ENCODE peak calls at places on chromosomes 11 and 22, in ten cellular contexts. One of them, this sample, is unnamed.

GRCh38 chr11:58485961-58486360 is 21.9 kb downstream of the OR5B21 start:
- DNase-seq in upper lobe of right lung: no peak
- DNase-seq in brain microvascular endothelial cell: no peak
- DNase-seq in AML-193: no peak
- DNase-seq in IMR-90: no peak
- DNase-seq in activated T-cell treated with anti-CD3 and anti-CD28 coated beads, Interleukin-2, amount 50 U/mL, for 1 hour: no peak
- DNase-seq in B cell: no peak
- DNase-seq in stimulated activated CD8-positive, alpha-beta memory T cell treated with anti-CD3 and anti-CD28 coated beads, Interleukin-15, amount 100 ng/mL, for 48 hours: no peak
- DNase-seq in cardiac fibroblast: no peak
- DNase-seq in fibroblast of mammary gland: no peak
- DNase-seq in this sample: no peak

GRCh38 chr11:67644042-67644441 is 4.5 kb upstream of the TBX10 start:
- DNase-seq in upper lobe of right lung: no peak
- DNase-seq in brain microvascular endothelial cell: no peak
- DNase-seq in AML-193: peak; percentile 33
- DNase-seq in IMR-90: no peak
- DNase-seq in activated T-cell treated with anti-CD3 and anti-CD28 coated beads, Interleukin-2, amount 50 U/mL, for 1 hour: no peak
- DNase-seq in B cell: no peak
- DNase-seq in stimulated activated CD8-positive, alpha-beta memory T cell treated with anti-CD3 and anti-CD28 coated beads, Interleukin-15, amount 100 ng/mL, for 48 hours: no peak
- DNase-seq in cardiac fibroblast: no peak
- DNase-seq in fibroblast of mammary gland: peak; percentile 17
- DNase-seq in this sample: no peak

GRCh38 chr11:126391970-126392637 is 36.6 kb downstream of the ST3GAL4 start:
- DNase-seq in upper lobe of right lung: peak; percentile 36
- DNase-seq in brain microvascular endothelial cell: no peak
- DNase-seq in AML-193: peak; percentile 74
- DNase-seq in IMR-90: no peak
- DNase-seq in activated T-cell treated with anti-CD3 and anti-CD28 coated beads, Interleukin-2, amount 50 U/mL, for 1 hour: no peak
- DNase-seq in B cell: no peak
- DNase-seq in stimulated activated CD8-positive, alpha-beta memory T cell treated with anti-CD3 and anti-CD28 coated beads, Interleukin-15, amount 100 ng/mL, for 48 hours: no peak
- DNase-seq in cardiac fibroblast: peak; percentile 45
- DNase-seq in fibroblast of mammary gland: no peak
- DNase-seq in this sample: peak; percentile 81

GRCh38 chr11:82546556-82547162 is 187.0 kb downstream of the FAM181B start:
- DNase-seq in upper lobe of right lung: no peak
- DNase-seq in brain microvascular endothelial cell: no peak
- DNase-seq in AML-193: no peak
- DNase-seq in IMR-90: no peak
- DNase-seq in activated T-cell treated with anti-CD3 and anti-CD28 coated beads, Interleukin-2, amount 50 U/mL, for 1 hour: no peak
- DNase-seq in B cell: no peak
- DNase-seq in stimulated activated CD8-positive, alpha-beta memory T cell treated with anti-CD3 and anti-CD28 coated beads, Interleukin-15, amount 100 ng/mL, for 48 hours: no peak
- DNase-seq in cardiac fibroblast: no peak
- DNase-seq in fibroblast of mammary gland: no peak
- DNase-seq in this sample: no peak

GRCh38 chr22:24434472-24435322 is 7.3 kb downstream of the ADORA2A start:
- DNase-seq in upper lobe of right lung: peak; percentile 59
- DNase-seq in brain microvascular endothelial cell: peak; percentile 37
- DNase-seq in AML-193: peak; percentile 95
- DNase-seq in IMR-90: no peak
- DNase-seq in activated T-cell treated with anti-CD3 and anti-CD28 coated beads, Interleukin-2, amount 50 U/mL, for 1 hour: peak; percentile 74
- DNase-seq in B cell: peak; percentile 84
- DNase-seq in stimulated activated CD8-positive, alpha-beta memory T cell treated with anti-CD3 and anti-CD28 coated beads, Interleukin-15, amount 100 ng/mL, for 48 hours: peak; percentile 78
- DNase-seq in cardiac fibroblast: peak; percentile 64
- DNase-seq in fibroblast of mammary gland: no peak
- DNase-seq in this sample: peak; percentile 86

GRCh38 chr11:113773092-113773415 is 438 bp downstream of the ZW10 start:
- DNase-seq in upper lobe of right lung: no peak
- DNase-seq in brain microvascular endothelial cell: peak; percentile 17
- DNase-seq in AML-193: no peak
- DNase-seq in IMR-90: peak; percentile 25
- DNase-seq in activated T-cell treated with anti-CD3 and anti-CD28 coated beads, Interleukin-2, amount 50 U/mL, for 1 hour: no peak
- DNase-seq in B cell: no peak
- DNase-seq in stimulated activated CD8-positive, alpha-beta memory T cell treated with anti-CD3 and anti-CD28 coated beads, Interleukin-15, amount 100 ng/mL, for 48 hours: no peak
- DNase-seq in cardiac fibroblast: peak; percentile 34
- DNase-seq in fibroblast of mammary gland: peak; percentile 25
- DNase-seq in this sample: no peak

GRCh38 chr11:116895053-116895757 is 57.8 kb upstream of the APOA1 start:
- DNase-seq in upper lobe of right lung: no peak
- DNase-seq in brain microvascular endothelial cell: no peak
- DNase-seq in AML-193: no peak
- DNase-seq in IMR-90: no peak
- DNase-seq in activated T-cell treated with anti-CD3 and anti-CD28 coated beads, Interleukin-2, amount 50 U/mL, for 1 hour: no peak
- DNase-seq in B cell: peak; percentile 57
- DNase-seq in stimulated activated CD8-positive, alpha-beta memory T cell treated with anti-CD3 and anti-CD28 coated beads, Interleukin-15, amount 100 ng/mL, for 48 hours: no peak
- DNase-seq in cardiac fibroblast: peak; percentile 37
- DNase-seq in fibroblast of mammary gland: no peak
- DNase-seq in this sample: no peak

GRCh38 chr11:130644187-130644586 is 195.7 kb downstream of the ADAMTS15 start:
- DNase-seq in upper lobe of right lung: no peak
- DNase-seq in brain microvascular endothelial cell: no peak
- DNase-seq in AML-193: no peak
- DNase-seq in IMR-90: no peak
- DNase-seq in activated T-cell treated with anti-CD3 and anti-CD28 coated beads, Interleukin-2, amount 50 U/mL, for 1 hour: no peak
- DNase-seq in B cell: no peak
- DNase-seq in stimulated activated CD8-positive, alpha-beta memory T cell treated with anti-CD3 and anti-CD28 coated beads, Interleukin-15, amount 100 ng/mL, for 48 hours: no peak
- DNase-seq in cardiac fibroblast: no peak
- DNase-seq in fibroblast of mammary gland: no peak
- DNase-seq in this sample: no peak

GRCh38 chr11:6992457-6993431 is 27.4 kb downstream of the ZNF214 start:
- DNase-seq in upper lobe of right lung: no peak
- DNase-seq in brain microvascular endothelial cell: peak; percentile 91
- DNase-seq in AML-193: no peak
- DNase-seq in IMR-90: peak; percentile 99
- DNase-seq in activated T-cell treated with anti-CD3 and anti-CD28 coated beads, Interleukin-2, amount 50 U/mL, for 1 hour: no peak
- DNase-seq in B cell: no peak
- DNase-seq in stimulated activated CD8-positive, alpha-beta memory T cell treated with anti-CD3 and anti-CD28 coated beads, Interleukin-15, amount 100 ng/mL, for 48 hours: no peak
- DNase-seq in cardiac fibroblast: peak; percentile 70
- DNase-seq in fibroblast of mammary gland: peak; percentile 95
- DNase-seq in this sample: no peak

GRCh38 chr11:20154381-20154780 is 5.9 kb downstream of the DBX1 start:
- DNase-seq in upper lobe of right lung: no peak
- DNase-seq in brain microvascular endothelial cell: peak; percentile 28
- DNase-seq in AML-193: no peak
- DNase-seq in IMR-90: no peak
- DNase-seq in activated T-cell treated with anti-CD3 and anti-CD28 coated beads, Interleukin-2, amount 50 U/mL, for 1 hour: no peak
- DNase-seq in B cell: no peak
- DNase-seq in stimulated activated CD8-positive, alpha-beta memory T cell treated with anti-CD3 and anti-CD28 coated beads, Interleukin-15, amount 100 ng/mL, for 48 hours: no peak
- DNase-seq in cardiac fibroblast: no peak
- DNase-seq in fibroblast of mammary gland: peak; percentile 72
- DNase-seq in this sample: no peak

GRCh38 chr22:39276461-39277134 is 31.8 kb upstream of the PDGFB start:
- DNase-seq in upper lobe of right lung: no peak
- DNase-seq in brain microvascular endothelial cell: no peak
- DNase-seq in AML-193: no peak
- DNase-seq in IMR-90: no peak
- DNase-seq in activated T-cell treated with anti-CD3 and anti-CD28 coated beads, Interleukin-2, amount 50 U/mL, for 1 hour: no peak
- DNase-seq in B cell: no peak
- DNase-seq in stimulated activated CD8-positive, alpha-beta memory T cell treated with anti-CD3 and anti-CD28 coated beads, Interleukin-15, amount 100 ng/mL, for 48 hours: no peak
- DNase-seq in cardiac fibroblast: no peak
- DNase-seq in fibroblast of mammary gland: no peak
- DNase-seq in this sample: no peak

GRCh38 chr22:33465554-33465953 is 407.4 kb upstream of the SYN3 start:
- DNase-seq in upper lobe of right lung: no peak
- DNase-seq in brain microvascular endothelial cell: no peak
- DNase-seq in AML-193: no peak
- DNase-seq in IMR-90: no peak
- DNase-seq in activated T-cell treated with anti-CD3 and anti-CD28 coated beads, Interleukin-2, amount 50 U/mL, for 1 hour: no peak
- DNase-seq in B cell: no peak
- DNase-seq in stimulated activated CD8-positive, alpha-beta memory T cell treated with anti-CD3 and anti-CD28 coated beads, Interleukin-15, amount 100 ng/mL, for 48 hours: no peak
- DNase-seq in cardiac fibroblast: no peak
- DNase-seq in fibroblast of mammary gland: no peak
- DNase-seq in this sample: no peak

GRCh38 chr22:39592104-39593060 is 21.8 kb downstream of the CACNA1I start:
- DNase-seq in upper lobe of right lung: no peak
- DNase-seq in brain microvascular endothelial cell: peak; percentile 71
- DNase-seq in AML-193: no peak
- DNase-seq in IMR-90: peak; percentile 80
- DNase-seq in activated T-cell treated with anti-CD3 and anti-CD28 coated beads, Interleukin-2, amount 50 U/mL, for 1 hour: no peak
- DNase-seq in B cell: no peak
- DNase-seq in stimulated activated CD8-positive, alpha-beta memory T cell treated with anti-CD3 and anti-CD28 coated beads, Interleukin-15, amount 100 ng/mL, for 48 hours: no peak
- DNase-seq in cardiac fibroblast: peak; percentile 63
- DNase-seq in fibroblast of mammary gland: peak; percentile 70
- DNase-seq in this sample: no peak

GRCh38 chr11:35003658-35004057 is 87.2 kb downstream of the PDHX start:
- DNase-seq in upper lobe of right lung: no peak
- DNase-seq in brain microvascular endothelial cell: no peak
- DNase-seq in AML-193: no peak
- DNase-seq in IMR-90: peak; percentile 24
- DNase-seq in activated T-cell treated with anti-CD3 and anti-CD28 coated beads, Interleukin-2, amount 50 U/mL, for 1 hour: no peak
- DNase-seq in B cell: no peak
- DNase-seq in stimulated activated CD8-positive, alpha-beta memory T cell treated with anti-CD3 and anti-CD28 coated beads, Interleukin-15, amount 100 ng/mL, for 48 hours: no peak
- DNase-seq in cardiac fibroblast: no peak
- DNase-seq in fibroblast of mammary gland: peak; percentile 45
- DNase-seq in this sample: no peak

GRCh38 chr11:65415499-65416340 is 6.9 kb upstream of the NEAT1 start:
- DNase-seq in upper lobe of right lung: peak; percentile 66
- DNase-seq in brain microvascular endothelial cell: no peak
- DNase-seq in AML-193: no peak
- DNase-seq in IMR-90: no peak
- DNase-seq in activated T-cell treated with anti-CD3 and anti-CD28 coated beads, Interleukin-2, amount 50 U/mL, for 1 hour: no peak
- DNase-seq in B cell: no peak
- DNase-seq in stimulated activated CD8-positive, alpha-beta memory T cell treated with anti-CD3 and anti-CD28 coated beads, Interleukin-15, amount 100 ng/mL, for 48 hours: no peak
- DNase-seq in cardiac fibroblast: no peak
- DNase-seq in fibroblast of mammary gland: no peak
- DNase-seq in this sample: peak; percentile 72

GRCh38 chr11:119729581-119730346 is 764 bp upstream of the NECTIN1 start:
- DNase-seq in upper lobe of right lung: peak; percentile 79
- DNase-seq in brain microvascular endothelial cell: peak; percentile 16
- DNase-seq in AML-193: peak; percentile 21
- DNase-seq in IMR-90: peak; percentile 39
- DNase-seq in activated T-cell treated with anti-CD3 and anti-CD28 coated beads, Interleukin-2, amount 50 U/mL, for 1 hour: no peak
- DNase-seq in B cell: peak; percentile 26
- DNase-seq in stimulated activated CD8-positive, alpha-beta memory T cell treated with anti-CD3 and anti-CD28 coated beads, Interleukin-15, amount 100 ng/mL, for 48 hours: no peak
- DNase-seq in cardiac fibroblast: peak; percentile 83
- DNase-seq in fibroblast of mammary gland: peak; percentile 63
- DNase-seq in this sample: peak; percentile 89

GRCh38 chr11:132200303-132200936 is 830.0 kb downstream of the NTM start:
- DNase-seq in upper lobe of right lung: no peak
- DNase-seq in brain microvascular endothelial cell: no peak
- DNase-seq in AML-193: no peak
- DNase-seq in IMR-90: no peak
- DNase-seq in activated T-cell treated with anti-CD3 and anti-CD28 coated beads, Interleukin-2, amount 50 U/mL, for 1 hour: no peak
- DNase-seq in B cell: no peak
- DNase-seq in stimulated activated CD8-positive, alpha-beta memory T cell treated with anti-CD3 and anti-CD28 coated beads, Interleukin-15, amount 100 ng/mL, for 48 hours: no peak
- DNase-seq in cardiac fibroblast: no peak
- DNase-seq in fibroblast of mammary gland: no peak
- DNase-seq in this sample: no peak

GRCh38 chr11:102763440-102763839 is 17.0 kb downstream of the MMP10 start:
- DNase-seq in upper lobe of right lung: no peak
- DNase-seq in brain microvascular endothelial cell: peak; percentile 7
- DNase-seq in AML-193: no peak
- DNase-seq in IMR-90: peak; percentile 28
- DNase-seq in activated T-cell treated with anti-CD3 and anti-CD28 coated beads, Interleukin-2, amount 50 U/mL, for 1 hour: no peak
- DNase-seq in B cell: no peak
- DNase-seq in stimulated activated CD8-positive, alpha-beta memory T cell treated with anti-CD3 and anti-CD28 coated beads, Interleukin-15, amount 100 ng/mL, for 48 hours: no peak
- DNase-seq in cardiac fibroblast: no peak
- DNase-seq in fibroblast of mammary gland: no peak
- DNase-seq in this sample: no peak

GRCh38 chr11:125062931-125063428 is at the start of gene SLC37A2:
- DNase-seq in upper lobe of right lung: peak; percentile 88
- DNase-seq in brain microvascular endothelial cell: peak; percentile 27
- DNase-seq in AML-193: peak; percentile 8
- DNase-seq in IMR-90: peak; percentile 54
- DNase-seq in activated T-cell treated with anti-CD3 and anti-CD28 coated beads, Interleukin-2, amount 50 U/mL, for 1 hour: peak; percentile 39
- DNase-seq in B cell: peak; percentile 87
- DNase-seq in stimulated activated CD8-positive, alpha-beta memory T cell treated with anti-CD3 and anti-CD28 coated beads, Interleukin-15, amount 100 ng/mL, for 48 hours: peak; percentile 53
- DNase-seq in cardiac fibroblast: peak; percentile 67
- DNase-seq in fibroblast of mammary gland: peak; percentile 49
- DNase-seq in this sample: peak; percentile 91

GRCh38 chr11:17602105-17603001 is 55.3 kb downstream of the OTOG start:
- DNase-seq in upper lobe of right lung: no peak
- DNase-seq in brain microvascular endothelial cell: no peak
- DNase-seq in AML-193: no peak
- DNase-seq in IMR-90: no peak
- DNase-seq in activated T-cell treated with anti-CD3 and anti-CD28 coated beads, Interleukin-2, amount 50 U/mL, for 1 hour: no peak
- DNase-seq in B cell: no peak
- DNase-seq in stimulated activated CD8-positive, alpha-beta memory T cell treated with anti-CD3 and anti-CD28 coated beads, Interleukin-15, amount 100 ng/mL, for 48 hours: no peak
- DNase-seq in cardiac fibroblast: no peak
- DNase-seq in fibroblast of mammary gland: no peak
- DNase-seq in this sample: no peak

GRCh38 chr11:134505125-134505524 is 93.1 kb upstream of the B3GAT1 start:
- DNase-seq in upper lobe of right lung: no peak
- DNase-seq in brain microvascular endothelial cell: no peak
- DNase-seq in AML-193: no peak
- DNase-seq in IMR-90: no peak
- DNase-seq in activated T-cell treated with anti-CD3 and anti-CD28 coated beads, Interleukin-2, amount 50 U/mL, for 1 hour: no peak
- DNase-seq in B cell: no peak
- DNase-seq in stimulated activated CD8-positive, alpha-beta memory T cell treated with anti-CD3 and anti-CD28 coated beads, Interleukin-15, amount 100 ng/mL, for 48 hours: no peak
- DNase-seq in cardiac fibroblast: no peak
- DNase-seq in fibroblast of mammary gland: no peak
- DNase-seq in this sample: no peak

GRCh38 chr11:63916837-63917684 is at the start of gene RCOR2:
- DNase-seq in upper lobe of right lung: peak; percentile 81
- DNase-seq in brain microvascular endothelial cell: peak; percentile 45
- DNase-seq in AML-193: peak; percentile 24
- DNase-seq in IMR-90: peak; percentile 80
- DNase-seq in activated T-cell treated with anti-CD3 and anti-CD28 coated beads, Interleukin-2, amount 50 U/mL, for 1 hour: peak; percentile 70
- DNase-seq in B cell: peak; percentile 75
- DNase-seq in stimulated activated CD8-positive, alpha-beta memory T cell treated with anti-CD3 and anti-CD28 coated beads, Interleukin-15, amount 100 ng/mL, for 48 hours: peak; percentile 48
- DNase-seq in cardiac fibroblast: peak; percentile 92
- DNase-seq in fibroblast of mammary gland: peak; percentile 80
- DNase-seq in this sample: peak; percentile 93

GRCh38 chr22:33757443-33758124 is 162.7 kb downstream of the LARGE1 start:
- DNase-seq in upper lobe of right lung: no peak
- DNase-seq in brain microvascular endothelial cell: no peak
- DNase-seq in AML-193: no peak
- DNase-seq in IMR-90: no peak
- DNase-seq in activated T-cell treated with anti-CD3 and anti-CD28 coated beads, Interleukin-2, amount 50 U/mL, for 1 hour: no peak
- DNase-seq in B cell: no peak
- DNase-seq in stimulated activated CD8-positive, alpha-beta memory T cell treated with anti-CD3 and anti-CD28 coated beads, Interleukin-15, amount 100 ng/mL, for 48 hours: no peak
- DNase-seq in cardiac fibroblast: no peak
- DNase-seq in fibroblast of mammary gland: no peak
- DNase-seq in this sample: no peak

GRCh38 chr22:24775769-24776492 is 1.4 kb upstream of the PIWIL3 start:
- DNase-seq in upper lobe of right lung: no peak
- DNase-seq in brain microvascular endothelial cell: peak; percentile 33
- DNase-seq in AML-193: no peak
- DNase-seq in IMR-90: peak; percentile 26
- DNase-seq in activated T-cell treated with anti-CD3 and anti-CD28 coated beads, Interleukin-2, amount 50 U/mL, for 1 hour: no peak
- DNase-seq in B cell: no peak
- DNase-seq in stimulated activated CD8-positive, alpha-beta memory T cell treated with anti-CD3 and anti-CD28 coated beads, Interleukin-15, amount 100 ng/mL, for 48 hours: no peak
- DNase-seq in cardiac fibroblast: no peak
- DNase-seq in fibroblast of mammary gland: no peak
- DNase-seq in this sample: no peak

GRCh38 chr11:121105063-121105480 is 4.0 kb downstream of the TECTA start:
- DNase-seq in upper lobe of right lung: no peak
- DNase-seq in brain microvascular endothelial cell: no peak
- DNase-seq in AML-193: no peak
- DNase-seq in IMR-90: peak; percentile 13
- DNase-seq in activated T-cell treated with anti-CD3 and anti-CD28 coated beads, Interleukin-2, amount 50 U/mL, for 1 hour: no peak
- DNase-seq in B cell: no peak
- DNase-seq in stimulated activated CD8-positive, alpha-beta memory T cell treated with anti-CD3 and anti-CD28 coated beads, Interleukin-15, amount 100 ng/mL, for 48 hours: no peak
- DNase-seq in cardiac fibroblast: peak; percentile 75
- DNase-seq in fibroblast of mammary gland: peak; percentile 6
- DNase-seq in this sample: no peak

GRCh38 chr11:46119352-46120216 is 1.7 kb downstream of the PHF21A start:
- DNase-seq in upper lobe of right lung: peak; percentile 68
- DNase-seq in brain microvascular endothelial cell: peak; percentile 62
- DNase-seq in AML-193: peak; percentile 81
- DNase-seq in IMR-90: peak; percentile 74
- DNase-seq in activated T-cell treated with anti-CD3 and anti-CD28 coated beads, Interleukin-2, amount 50 U/mL, for 1 hour: peak; percentile 65
- DNase-seq in B cell: peak; percentile 84
- DNase-seq in stimulated activated CD8-positive, alpha-beta memory T cell treated with anti-CD3 and anti-CD28 coated beads, Interleukin-15, amount 100 ng/mL, for 48 hours: peak; percentile 42
- DNase-seq in cardiac fibroblast: peak; percentile 82
- DNase-seq in fibroblast of mammary gland: peak; percentile 71
- DNase-seq in this sample: no peak

GRCh38 chr22:39153220-39153860 is 860 bp upstream of the CBX7 start:
- DNase-seq in upper lobe of right lung: peak; percentile 65
- DNase-seq in brain microvascular endothelial cell: no peak
- DNase-seq in AML-193: no peak
- DNase-seq in IMR-90: no peak
- DNase-seq in activated T-cell treated with anti-CD3 and anti-CD28 coated beads, Interleukin-2, amount 50 U/mL, for 1 hour: no peak
- DNase-seq in B cell: no peak
- DNase-seq in stimulated activated CD8-positive, alpha-beta memory T cell treated with anti-CD3 and anti-CD28 coated beads, Interleukin-15, amount 100 ng/mL, for 48 hours: no peak
- DNase-seq in cardiac fibroblast: no peak
- DNase-seq in fibroblast of mammary gland: no peak
- DNase-seq in this sample: no peak

GRCh38 chr11:8219257-8220021 is 44.2 kb downstream of the LMO1 start:
- DNase-seq in upper lobe of right lung: no peak
- DNase-seq in brain microvascular endothelial cell: peak; percentile 63
- DNase-seq in AML-193: peak; percentile 11
- DNase-seq in IMR-90: peak; percentile 55
- DNase-seq in activated T-cell treated with anti-CD3 and anti-CD28 coated beads, Interleukin-2, amount 50 U/mL, for 1 hour: no peak
- DNase-seq in B cell: peak; percentile 36
- DNase-seq in stimulated activated CD8-positive, alpha-beta memory T cell treated with anti-CD3 and anti-CD28 coated beads, Interleukin-15, amount 100 ng/mL, for 48 hours: no peak
- DNase-seq in cardiac fibroblast: peak; percentile 67
- DNase-seq in fibroblast of mammary gland: peak; percentile 61
- DNase-seq in this sample: peak; percentile 64